ENCODE peak calls at places on chromosomes 1 and 21, in four cellular contexts. C, I, Y and T are unnamed samples.
A peak's percentile ranks its signal among the peaks of the same experiment; 100 is the strongest.

GRCh38 chr1:180912801-180913616 is at the start of gene KIAA1614:
- DNase-seq in I (no peak), C (no peak), Y (no peak), T (peak; percentile 39)

GRCh38 chr1:21966247-21967000 is 10.4 kb upstream of the CELA3B start:
- DNase-seq in I (no peak), C (no peak), Y (no peak), T (peak; percentile 77)

GRCh38 chr21:46122241-46122671 is 24.3 kb downstream of the COL6A2 start:
- DNase-seq in C (peak; percentile 18), Y (no peak), I (no peak), T (peak; percentile 78)

GRCh38 chr21:36741506-36741905 is 42.6 kb downstream of the SIM2 start:
- DNase-seq in C (no peak), Y (no peak), I (no peak), T (no peak)

GRCh38 chr1:72837781-72838180 is 555.4 kb upstream of the NEGR1 start:
- DNase-seq in C (no peak), Y (no peak), I (no peak), T (no peak)

GRCh38 chr1:50371749-50372148 is 51.5 kb downstream of the DMRTA2 start:
- DNase-seq in C (no peak), I (no peak), Y (no peak), T (no peak)

GRCh38 chr1:153122831-153123421 is 9.6 kb upstream of the SPRR2F start:
- DNase-seq in I (peak; percentile 23), C (no peak), Y (peak; percentile 40), T (no peak)

GRCh38 chr1:210882414-210883221 is 251.3 kb downstream of the KCNH1 start:
- DNase-seq in Y (no peak), I (no peak), C (peak; percentile 8), T (peak; percentile 21)

GRCh38 chr1:230113605-230114241 is 46.7 kb downstream of the GALNT2 start:
- DNase-seq in C (no peak), Y (no peak), I (no peak), T (peak; percentile 99)

GRCh38 chr1:115266729-115267421 is 71.2 kb downstream of the NGF start:
- DNase-seq in C (no peak), Y (no peak), I (no peak), T (peak; percentile 60)

GRCh38 chr21:34613679-34614442 is 1.1 kb downstream of the RCAN1 start:
- DNase-seq in Y (no peak), I (no peak), C (no peak), T (peak; percentile 7)

GRCh38 chr1:119742193-119742592 is 26.5 kb downstream of the HMGCS2 start:
- DNase-seq in Y (no peak), C (no peak), I (no peak), T (peak; percentile 38)

GRCh38 chr1:185787238-185787637 is 53.0 kb downstream of the HMCN1 start:
- DNase-seq in C (no peak), I (no peak), Y (no peak), T (no peak)

GRCh38 chr1:119882172-119883029 is 13.9 kb downstream of the ADAM30 start:
- DNase-seq in Y (no peak), C (no peak), I (no peak), T (peak; percentile 27)

GRCh38 chr1:159211331-159212136 is 6.9 kb downstream of the ACKR1 start:
- DNase-seq in I (peak; percentile 49), C (no peak), Y (no peak), T (peak; percentile 3)

GRCh38 chr1:107401704-107402103 is 260.9 kb downstream of the NTNG1 start:
- DNase-seq in C (no peak), I (no peak), Y (no peak), T (no peak)

GRCh38 chr21:36337099-36337509 is 17.1 kb downstream of the MORC3 start:
- DNase-seq in Y (no peak), C (peak; percentile 31), I (peak; percentile 20), T (peak; percentile 78)

GRCh38 chr1:6460349-6461236 is 5.4 kb downstream of the TNFRSF25 start:
- DNase-seq in C (no peak), Y (no peak), I (no peak), T (no peak)

GRCh38 chr1:170624141-170624540 is 39.8 kb upstream of the PRRX1 start:
- DNase-seq in Y (no peak), I (no peak), C (no peak), T (no peak)

GRCh38 chr1:185068362-185068761 is 23.0 kb downstream of the RNF2 start:
- DNase-seq in C (no peak), I (no peak), Y (no peak), T (no peak)

GRCh38 chr1:118223426-118223825 is 38.4 kb upstream of the SPAG17 start:
- DNase-seq in C (no peak), Y (no peak), I (no peak), T (no peak)

GRCh38 chr21:41459884-41460534 is 34.0 kb downstream of the MX1 start:
- DNase-seq in I (no peak), Y (no peak), C (no peak), T (no peak)

GRCh38 chr1:175145899-175146298 is 46.7 kb downstream of the KIAA0040 start:
- DNase-seq in I (no peak), C (no peak), Y (no peak), T (no peak)

GRCh38 chr1:203601717-203602309 is 24.8 kb upstream of the ATP2B4 start:
- DNase-seq in Y (no peak), I (no peak), C (no peak), T (no peak)

GRCh38 chr1:239772456-239772855 is 319.2 kb upstream of the FMN2 start:
- DNase-seq in I (no peak), Y (no peak), C (no peak), T (no peak)

GRCh38 chr1:239778221-239778813 is 313.4 kb upstream of the FMN2 start:
- DNase-seq in Y (no peak), C (no peak), I (no peak), T (no peak)
- TF ChIP-seq CEBPB in Y (no peak), C (no peak), I (no peak), T (no peak)

GRCh38 chr1:151049458-151049857 is 1.9 kb downstream of the C1orf56 start:
- DNase-seq in Y (no peak), C (no peak), I (no peak), T (no peak)

GRCh38 chr1:151047925-151048644 is 534 bp downstream of the C1orf56 start:
- DNase-seq in I (no peak), Y (no peak), C (peak; percentile 96), T (peak; percentile 57)

GRCh38 chr1:151048645-151049032 is 1.1 kb downstream of the C1orf56 start:
- DNase-seq in I (no peak), Y (no peak), C (no peak), T (no peak)

GRCh38 chr1:151050051-151050688 is 2.6 kb downstream of the C1orf56 start:
- DNase-seq in I (no peak), C (no peak), Y (no peak), T (no peak)

DNA sequence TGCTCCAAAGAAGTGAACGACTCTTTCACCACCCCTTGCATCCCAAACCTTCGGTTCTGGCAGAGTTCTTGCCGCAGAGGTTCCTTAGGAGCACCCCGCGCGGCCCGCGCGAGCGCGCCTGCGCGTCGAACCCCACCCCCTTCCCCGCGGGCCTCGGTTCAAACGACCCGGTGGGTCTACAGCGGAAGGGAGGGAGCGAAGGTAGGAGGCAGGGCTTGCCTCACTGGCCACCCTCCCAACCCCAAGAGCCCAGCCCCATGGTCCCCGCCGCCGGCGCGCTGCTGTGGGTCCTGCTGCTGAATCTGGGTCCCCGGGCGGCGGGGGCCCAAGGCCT is at the start of gene C1orf56:
- DNase-seq in C (peak; percentile 91), Y (no peak), I (peak; percentile 71), T (peak; percentile 60)
- TF ChIP-seq ELK1 in C (no peak), Y (no peak), I (no peak), T (no peak)

DNA sequence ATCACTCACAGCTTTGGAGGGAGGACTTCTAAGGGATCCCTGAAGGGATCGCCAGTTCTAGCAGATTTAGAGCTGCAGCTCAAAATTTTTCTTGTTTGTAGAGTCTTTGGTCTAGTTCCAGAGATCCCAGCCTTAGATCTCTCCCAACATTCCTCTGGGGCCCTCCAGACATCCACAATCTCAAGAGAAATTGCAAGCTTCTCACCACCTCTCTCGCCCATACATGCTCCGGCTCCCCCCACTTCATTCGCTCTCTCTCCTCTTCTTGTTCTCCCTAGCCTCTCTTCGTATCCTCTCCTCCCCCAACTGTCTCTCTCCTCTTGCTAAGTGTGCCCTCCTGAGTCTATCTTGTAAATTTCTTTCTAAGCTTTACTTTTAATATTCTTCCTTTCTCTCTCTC is 15.1 kb upstream of the TUT4 start:
- DNase-seq in Y (no peak), C (no peak), I (peak; percentile 50), T (no peak)
- TF ChIP-seq RFX5 in Y (no peak), C (no peak), I (no peak), T (no peak)

GRCh38 chr1:168488153-168488552 is 55.6 kb downstream of the XCL2 start:
- DNase-seq in Y (no peak), I (no peak), C (no peak), T (peak; percentile 25)
- TF ChIP-seq CEBPB in Y (no peak), I (no peak), C (no peak), T (no peak)

DNA sequence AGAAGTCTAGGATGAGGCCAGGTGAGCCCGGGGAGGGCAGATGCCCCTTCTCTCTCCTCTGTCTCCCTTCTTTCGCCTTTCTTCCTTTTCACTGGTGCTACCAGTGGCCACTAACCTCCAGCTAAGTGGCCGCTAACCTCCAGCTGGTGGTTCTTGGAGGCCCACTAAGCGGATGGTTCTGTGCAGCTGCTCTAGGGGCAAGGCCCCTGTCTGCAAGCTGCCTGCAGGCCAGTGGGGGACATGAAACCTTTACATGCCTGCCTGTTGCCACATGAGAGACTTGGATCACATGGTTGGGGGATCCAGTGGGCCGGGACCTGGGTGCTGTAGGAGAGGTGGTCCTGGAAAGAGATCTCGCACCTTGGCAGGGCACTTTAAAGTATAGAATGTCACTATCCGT is 17.7 kb downstream of the IKBKE start:
- DNase-seq in Y (no peak), I (no peak), C (no peak), T (no peak)
- TF ChIP-seq ELK1 in Y (no peak), I (no peak), C (no peak), T (no peak)

GRCh38 chr1:152029144-152029936 is 7.5 kb downstream of the S100A11 start:
- DNase-seq in Y (no peak), I (no peak), C (no peak), T (peak; percentile 43)
- TF ChIP-seq RFX5 in Y (no peak), I (no peak), C (no peak), T (no peak)

GRCh38 chr1:61808968-61809367 is 66.7 kb downstream of the PATJ start:
- DNase-seq in Y (no peak), C (no peak), I (no peak), T (peak; percentile 58)
- TF ChIP-seq CEBPB in Y (no peak), C (no peak), I (no peak), T (no peak)

GRCh38 chr1:25103180-25103790 is 129.0 kb downstream of the SYF2 start:
- DNase-seq in C (no peak), Y (no peak), I (no peak), T (no peak)

GRCh38 chr1:25099343-25099951 is 132.9 kb downstream of the SYF2 start:
- DNase-seq in C (no peak), Y (no peak), I (no peak), T (no peak)

GRCh38 chr1:25096307-25097150 is 135.8 kb downstream of the SYF2 start:
- DNase-seq in Y (no peak), I (no peak), C (no peak), T (no peak)

GRCh38 chr1:25098717-25099116 is 133.6 kb downstream of the SYF2 start:
- DNase-seq in C (no peak), I (no peak), Y (no peak), T (no peak)

GRCh38 chr1:25100151-25100841 is 132.0 kb downstream of the SYF2 start:
- DNase-seq in C (no peak), Y (no peak), I (no peak), T (no peak)
- TF ChIP-seq ELK1 in C (no peak), Y (no peak), I (no peak), T (no peak)